ENCODE peak calls at places on chromosomes 16 and 17, in four cellular contexts. F is heart left ventricle, L is foreskin fibroblast, A is GM12864. P is an unnamed sample.

GRCh38 chr17:75824050-75824552 is 20.1 kb downstream of the UNC13D start:
- DNase-seq in F (no peak), L (no peak), A (no peak), P (no peak)

GRCh38 chr17:3914319-3914685 is 2.0 kb downstream of the P2RX1 start:
- DNase-seq in F (no peak), L (no peak), A (peak), P (no peak)

GRCh38 chr17:54937018-54937417 is 31.4 kb downstream of the COX11 start:
- DNase-seq in F (no peak), L (no peak), A (no peak), P (no peak)

GRCh38 chr17:81941484-81942166 is 4.5 kb upstream of the PYCR1 start:
- DNase-seq in F (peak), L (no peak), A (no peak), P (peak)

GRCh38 chr17:17114592-17115225 is 72.5 kb downstream of the MPRIP start:
- DNase-seq in F (no peak), L (no peak), A (no peak), P (no peak)

GRCh38 chr17:59154335-59154720 is 658 bp downstream of the SKA2 start:
- DNase-seq in F (peak), L (peak), A (no peak), P (peak)

GRCh38 chr16:4114257-4115208 is 1.7 kb downstream of the ADCY9 start:
- DNase-seq in F (peak), L (no peak), A (no peak), P (peak)

GRCh38 chr16:61128545-61129323 is 907.5 kb downstream of the CDH8 start:
- DNase-seq in F (no peak), L (no peak), A (no peak), P (no peak)

GRCh38 chr17:77884019-77884418 is 74.5 kb upstream of the TNRC6C start:
- DNase-seq in F (peak), L (no peak), A (no peak), P (peak)

GRCh38 chr17:41329279-41329925 is 13.9 kb upstream of the KRTAP17-1 start:
- DNase-seq in F (peak), L (peak), A (no peak), P (peak)

GRCh38 chr16:30934827-30935557 is 11.6 kb downstream of the FBXL19 start:
- DNase-seq in F (no peak), L (no peak), A (no peak), P (no peak)

GRCh38 chr17:46264456-46265198 is 30.3 kb upstream of the LRRC37A start:
- DNase-seq in F (no peak), L (peak), A (no peak), P (no peak)

GRCh38 chr17:70691150-70691549 is 521.8 kb downstream of the KCNJ2 start:
- DNase-seq in F (no peak), L (no peak), A (no peak), P (no peak)

GRCh38 chr17:82528484-82529265 is 9.1 kb downstream of the FOXK2 start:
- DNase-seq in F (peak), L (peak), A (no peak), P (peak)

GRCh38 chr17:74430706-74431567 is 951 bp upstream of the GPRC5C start:
- DNase-seq in F (peak), L (peak), A (no peak), P (peak)

GRCh38 chr16:66196770-66197169 is 169.7 kb upstream of the CDH5 start:
- DNase-seq in F (no peak), L (no peak), A (no peak), P (no peak)

GRCh38 chr17:14953405-14953804 is 311.7 kb downstream of the PMP22 start:
- DNase-seq in F (no peak), L (no peak), A (no peak), P (no peak)

GRCh38 chr17:38455288-38455915 is 27.1 kb downstream of the ARHGAP23 start:
- DNase-seq in F (no peak), L (no peak), A (no peak), P (peak)

GRCh38 chr16:89383095-89384003 is 107.0 kb downstream of the ANKRD11 start:
- DNase-seq in F (peak), L (no peak), A (no peak), P (peak)

GRCh38 chr17:78882546-78883089 is 20.4 kb downstream of the CEP295NL start:
- DNase-seq in F (no peak), L (no peak), A (no peak), P (peak)

GRCh38 chr17:13393841-13394710 is 207.7 kb downstream of the HS3ST3A1 start:
- DNase-seq in F (no peak), L (peak), A (no peak), P (no peak)

GRCh38 chr16:26644912-26645543 is 421.7 kb upstream of the C16orf82 start:
- DNase-seq in F (no peak), L (no peak), A (no peak), P (no peak)

GRCh38 chr16:86634290-86634689 is 55.9 kb downstream of the FOXL1 start:
- DNase-seq in F (no peak), L (no peak), A (no peak), P (no peak)

GRCh38 chr17:81834831-81835267 is at the start of gene PPP1R27:
- DNase-seq in F (no peak), L (no peak), A (no peak), P (peak)

GRCh38 chr17:43092891-43093290 is 32.3 kb downstream of the BRCA1 start:
- DNase-seq in F (no peak), L (peak), A (no peak), P (no peak)

GRCh38 chr17:63113167-63113566 is 147.1 kb downstream of the TANC2 start:
- DNase-seq in F (no peak), L (no peak), A (no peak), P (no peak)

GRCh38 chr17:7354262-7354781 is 634 bp upstream of the TMEM95 start:
- DNase-seq in F (no peak), L (peak), A (no peak), P (no peak)

GRCh38 chr17:48595107-48595999 is 1.8 kb upstream of the HOXB5 start:
- DNase-seq in F (no peak), L (no peak), A (no peak), P (peak)

GRCh38 chr16:56807011-56807675 is 57.9 kb upstream of the SLC12A3 start:
- DNase-seq in F (no peak), L (peak), A (no peak), P (no peak)

GRCh38 chr16:50550035-50550434 is 1.8 kb downstream of the NKD1 start:
- DNase-seq in F (no peak), L (no peak), A (no peak), P (no peak)

GRCh38 chr17:61805399-61805798 is 57.9 kb downstream of the BRIP1 start:
- DNase-seq in F (no peak), L (peak), A (no peak), P (no peak)

GRCh38 chr17:15000661-15001060 is 264.5 kb downstream of the PMP22 start:
- DNase-seq in F (no peak), L (no peak), A (no peak), P (no peak)

GRCh38 chr17:58270476-58271290 is 10.1 kb downstream of the MPO start:
- DNase-seq in F (peak), L (no peak), A (no peak), P (no peak)

GRCh38 chr17:73203135-73203787 is 10.4 kb downstream of the COG1 start:
- DNase-seq in F (peak), L (no peak), A (no peak), P (no peak)

GRCh38 chr16:72894291-72895151 is 153.4 kb downstream of the ZFHX3 start:
- DNase-seq in F (peak), L (no peak), A (no peak), P (no peak)

DNA sequence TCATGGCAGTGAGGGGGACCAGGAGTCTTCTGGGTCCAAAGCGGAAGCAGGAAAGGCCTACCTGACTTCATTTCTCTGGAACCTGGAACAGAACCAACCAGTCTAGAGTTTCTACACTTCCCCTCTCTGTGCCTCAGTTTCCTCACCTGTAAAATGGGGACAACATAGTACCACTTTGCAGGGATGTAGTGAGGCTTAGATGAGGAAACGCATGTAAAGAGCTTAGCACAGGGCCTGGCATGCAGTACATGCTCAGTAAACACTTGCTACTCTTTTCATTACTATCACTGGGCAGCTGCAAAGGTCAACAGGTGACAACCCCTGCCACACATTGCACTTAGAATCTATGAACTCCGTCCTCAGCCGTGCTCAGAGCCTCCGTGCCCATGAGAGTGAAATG is 24.2 kb downstream of the MYO15A start:
- DNase-seq in F (no peak), L (no peak), A (no peak), P (no peak)
- H3K4me3 ChIP-seq in F (no peak), L (no peak), A (no peak), P (no peak)

DNA sequence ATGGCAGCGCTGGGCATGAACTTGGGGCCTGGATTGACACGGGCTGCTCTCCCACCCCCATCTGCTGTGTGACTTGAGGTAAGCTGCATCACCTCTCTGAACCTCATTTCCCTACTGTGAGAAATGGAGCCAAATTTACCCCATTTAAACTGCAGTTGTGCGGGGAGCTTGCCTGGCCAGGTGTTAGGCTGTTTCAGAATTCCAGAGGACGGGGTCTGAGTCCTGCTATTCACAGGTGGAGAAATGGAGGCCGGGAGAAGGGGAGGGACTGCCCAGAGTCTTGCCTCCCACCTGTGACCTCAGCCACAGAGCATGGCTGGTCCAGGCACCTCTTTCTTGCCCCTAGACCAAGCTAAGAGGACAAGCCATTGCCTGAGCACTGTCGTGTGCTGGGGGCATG is 12.8 kb downstream of the KCNJ12 start:
- DNase-seq in F (no peak), L (no peak), A (no peak), P (no peak)
- H3K4me3 ChIP-seq in F (no peak), L (no peak), A (no peak), P (no peak)

GRCh38 chr16:55328611-55329569 is 4.9 kb downstream of the IRX6 start:
- DNase-seq in F (no peak), L (no peak), A (no peak), P (peak)
- H3K4me3 ChIP-seq in F (no peak), L (no peak), A (no peak), P (no peak)

GRCh38 chr16:2470234-2470601 is 879 bp upstream of the NTN3 start:
- DNase-seq in F (no peak), L (no peak), A (no peak), P (peak)
- H3K4me3 ChIP-seq in F (no peak), L (no peak), A (no peak), P (no peak)

GRCh38 chr17:35448214-35448898 is at the start of gene SLFN13:
- DNase-seq in F (peak), L (peak), A (peak), P (peak)

GRCh38 chr17:35447494-35447893 is 1.1 kb downstream of the SLFN13 start:
- DNase-seq in F (peak), L (no peak), A (no peak), P (no peak)

GRCh38 chr17:35448899-35449227 is 297 bp upstream of the SLFN13 start:
- DNase-seq in F (no peak), L (no peak), A (no peak), P (no peak)

DNA sequence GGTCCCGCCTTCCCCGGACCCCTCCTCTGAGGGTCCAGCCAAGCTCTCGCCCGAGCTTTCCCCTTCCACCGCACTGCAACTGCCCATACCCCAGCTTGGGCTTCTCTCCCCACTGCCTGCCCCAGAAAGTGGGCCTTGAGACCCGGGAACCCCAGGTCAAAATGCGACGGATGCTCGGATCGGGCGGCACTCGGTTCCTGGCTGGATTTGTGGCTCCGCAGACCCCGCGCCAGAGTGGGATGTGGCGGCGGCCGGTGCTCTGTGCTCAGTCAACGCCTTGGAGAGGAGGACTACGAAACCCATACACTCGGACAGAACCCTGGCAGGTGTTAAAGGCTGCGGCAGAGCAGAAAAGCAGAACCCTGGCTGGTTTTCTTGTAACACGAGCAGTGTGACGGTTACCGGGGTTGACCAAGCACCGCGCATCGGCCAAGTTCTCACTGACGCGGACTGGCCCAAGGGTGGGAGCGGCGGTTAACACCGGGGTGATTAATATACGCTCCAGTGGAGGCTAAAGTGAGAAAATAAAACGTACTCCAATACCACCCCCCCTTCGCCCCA is 885 bp upstream of the SLFN13 start:
- DNase-seq in F (peak), L (no peak), A (no peak), P (peak)
- H3K4me3 ChIP-seq in F (peak), L (no peak), A (peak), P (peak)

P was measured in right cardiac atrium.